ENCODE peak calls at places on chromosomes 11 and 22, in four cellular contexts. O is kidney, U is OCI-LY7, J is PC-3. Z is an unnamed sample.

GRCh38 chr11:120293038-120293800 is 31.9 kb upstream of the TLCD5 start:
- DNase-seq in O (no peak), U (no peak), J (no peak), Z (no peak)

GRCh38 chr22:23370251-23370650 is 189.9 kb downstream of the BCR start:
- DNase-seq in J (no peak), U (no peak), O (no peak), Z (no peak)

GRCh38 chr11:122422707-122423106 is 232.8 kb upstream of the UBASH3B start:
- DNase-seq in O (no peak), U (no peak), J (peak; percentile 86), Z (no peak)

GRCh38 chr22:46220921-46221320 is 29.2 kb downstream of the CDPF1 start:
- DNase-seq in J (no peak), O (no peak), U (no peak), Z (no peak)

GRCh38 chr11:35390737-35391682 is 28.3 kb downstream of the SLC1A2 start:
- DNase-seq in U (no peak), O (no peak), J (peak; percentile 92), Z (no peak)

GRCh38 chr22:20284471-20285086 is 16.5 kb upstream of the RTN4R start:
- DNase-seq in U (no peak), J (no peak), O (no peak), Z (no peak)

GRCh38 chr22:42966389-42966998 is 48.5 kb downstream of the PACSIN2 start:
- DNase-seq in O (no peak), U (no peak), J (no peak), Z (no peak)

GRCh38 chr11:45021001-45021400 is 70.3 kb upstream of the TP53I11 start:
- DNase-seq in J (no peak), U (peak; percentile 34), O (no peak), Z (no peak)

GRCh38 chr22:36853407-36854099 is 7.3 kb upstream of the NCF4 start:
- DNase-seq in U (peak; percentile 81), J (peak; percentile 62), O (peak; percentile 88), Z (peak; percentile 73)

GRCh38 chr11:63610604-63611394 is 3.4 kb downstream of the PLAAT3 start:
- DNase-seq in O (no peak), J (no peak), U (no peak), Z (no peak)

GRCh38 chr11:119134389-119134978 is 13.1 kb downstream of the HINFP start:
- DNase-seq in U (peak; percentile 13), O (no peak), J (peak; percentile 47), Z (no peak)

DNA sequence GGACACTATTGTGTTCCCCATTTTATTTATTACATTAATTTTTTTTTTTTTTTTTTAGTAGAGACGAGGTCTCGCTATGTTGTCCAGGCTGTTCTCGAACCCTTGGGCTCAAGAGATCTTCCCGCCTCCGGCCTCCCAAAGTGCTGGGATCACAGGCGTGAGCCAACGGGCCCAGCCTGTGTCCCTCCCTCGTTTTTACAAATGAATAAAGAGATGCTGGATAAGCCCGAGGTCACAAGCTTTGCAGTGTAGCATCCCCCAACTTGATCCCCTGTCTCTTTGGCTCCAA is 297 bp upstream of the MTFP1 start:
- DNase-seq in U (no peak), O (peak; percentile 61), J (no peak), Z (no peak)
- H3K4me1 ChIP-seq in U (peaks cover 35% of the 10 kb centered on the region), O (peaks cover 26% of the 10 kb centered on the region), J (peaks cover 52% of the 10 kb centered on the region), Z (peaks cover 22% of the 10 kb centered on the region)

GRCh38 chr22:31253949-31254348 is 38.3 kb downstream of the PIK3IP1 start:
- DNase-seq in J (no peak), U (no peak), O (no peak), Z (peak; percentile 43)
- H3K4me1 ChIP-seq in J (no peaks in the 10 kb centered on the region), U (no peaks in the 10 kb centered on the region), O (peaks cover 14% of the 10 kb centered on the region), Z (peaks cover 27% of the 10 kb centered on the region)

GRCh38 chr11:27716216-27716615 is 16.0 kb upstream of the BDNF start:
- DNase-seq in J (no peak), O (no peak), U (no peak), Z (no peak)
- H3K4me1 ChIP-seq in J (peaks cover 6% of the 10 kb centered on the region), O (no peaks in the 10 kb centered on the region), U (no peaks in the 10 kb centered on the region), Z (peaks cover 10% of the 10 kb centered on the region)

GRCh38 chr11:102223859-102224258 is 93.4 kb upstream of the BIRC3 start:
- DNase-seq in J (no peak), U (no peak), O (no peak), Z (no peak)
- H3K4me1 ChIP-seq in J (peaks cover 42% of the 10 kb centered on the region), U (no peaks in the 10 kb centered on the region), O (no peaks in the 10 kb centered on the region), Z (peaks cover 7% of the 10 kb centered on the region)